ENCODE peak calls at places on chromosomes 13 and 19, in six cellular contexts. V, O, U, X, L and Q are unnamed samples.
A peak's percentile ranks its signal among the peaks of the same experiment; 100 is the strongest.

GRCh38 chr13:74930402-74931165 is 551.4 kb downstream of the TBC1D4 start:
- DNase-seq in V (no peak), O (no peak), U (no peak), X (no peak), L (no peak), Q (no peak)

GRCh38 chr19:24127601-24128000 is 40.6 kb downstream of the ZNF254 start:
- DNase-seq in V (no peak), O (no peak), U (no peak), X (no peak), L (no peak), Q (no peak)

GRCh38 chr19:46924874-46925547 is 64.2 kb downstream of the ARHGAP35 start:
- DNase-seq in V (peak; percentile 76), O (no peak), U (no peak), X (no peak), L (no peak), Q (no peak)

GRCh38 chr19:13018037-13018914 is 23.0 kb downstream of the NFIX start:
- DNase-seq in V (peak; percentile 50), O (no peak), U (no peak), X (peak; percentile 89), L (no peak), Q (no peak)

GRCh38 chr19:5536337-5536894 is 31.3 kb downstream of the TINCR start:
- DNase-seq in V (peak; percentile 26), O (peak; percentile 91), U (no peak), X (peak; percentile 83), L (no peak), Q (no peak)

GRCh38 chr13:30829145-30829544 is 76.9 kb upstream of the MEDAG start:
- DNase-seq in V (no peak), O (no peak), U (peak; percentile 50), X (no peak), L (no peak), Q (no peak)

GRCh38 chr13:100176781-100177389 is 88.0 kb downstream of the PCCA start:
- DNase-seq in V (no peak), O (no peak), U (no peak), X (peak; percentile 22), L (no peak), Q (no peak)

GRCh38 chr13:66345988-66346387 is 884.1 kb downstream of the PCDH9 start:
- DNase-seq in V (no peak), O (no peak), U (no peak), X (no peak), L (no peak), Q (no peak)

GRCh38 chr13:96279904-96280303 is 190.0 kb downstream of the HS6ST3 start:
- DNase-seq in V (no peak), O (no peak), U (no peak), X (no peak), L (no peak), Q (no peak)

GRCh38 chr19:45090598-45090997 is 2.4 kb upstream of the PPP1R37 start:
- DNase-seq in V (no peak), O (no peak), U (no peak), X (no peak), L (no peak), Q (no peak)

GRCh38 chr19:30596813-30597399 is 224.7 kb downstream of the ZNF536 start:
- DNase-seq in V (no peak), O (peak; percentile 56), U (no peak), X (no peak), L (no peak), Q (no peak)

GRCh38 chr13:76622336-76623045 is 263.7 kb downstream of the KCTD12 start:
- DNase-seq in V (no peak), O (no peak), U (no peak), X (peak; percentile 57), L (no peak), Q (no peak)

GRCh38 chr13:41145136-41145908 is 12.7 kb upstream of the KBTBD6 start:
- DNase-seq in V (no peak), O (no peak), U (no peak), X (no peak), L (no peak), Q (no peak)

GRCh38 chr19:14333101-14333871 is 48.0 kb upstream of the ADGRE5 start:
- DNase-seq in V (no peak), O (peak; percentile 76), U (no peak), X (peak; percentile 45), L (no peak), Q (no peak)

GRCh38 chr19:23343434-23344010 is 51.7 kb downstream of the ZNF91 start:
- DNase-seq in V (no peak), O (no peak), U (no peak), X (no peak), L (no peak), Q (no peak)

GRCh38 chr13:40388617-40389016 is 277.8 kb downstream of the FOXO1 start:
- DNase-seq in V (no peak), O (no peak), U (no peak), X (no peak), L (peak; percentile 70), Q (no peak)

GRCh38 chr19:18537431-18537830 is 5.9 kb downstream of the FKBP8 start:
- DNase-seq in V (no peak), O (no peak), U (no peak), X (no peak), L (no peak), Q (no peak)

GRCh38 chr19:2280633-2281264 is 1.2 kb downstream of the PEAK3 start:
- DNase-seq in V (no peak), O (no peak), U (no peak), X (no peak), L (no peak), Q (no peak)

DNA sequence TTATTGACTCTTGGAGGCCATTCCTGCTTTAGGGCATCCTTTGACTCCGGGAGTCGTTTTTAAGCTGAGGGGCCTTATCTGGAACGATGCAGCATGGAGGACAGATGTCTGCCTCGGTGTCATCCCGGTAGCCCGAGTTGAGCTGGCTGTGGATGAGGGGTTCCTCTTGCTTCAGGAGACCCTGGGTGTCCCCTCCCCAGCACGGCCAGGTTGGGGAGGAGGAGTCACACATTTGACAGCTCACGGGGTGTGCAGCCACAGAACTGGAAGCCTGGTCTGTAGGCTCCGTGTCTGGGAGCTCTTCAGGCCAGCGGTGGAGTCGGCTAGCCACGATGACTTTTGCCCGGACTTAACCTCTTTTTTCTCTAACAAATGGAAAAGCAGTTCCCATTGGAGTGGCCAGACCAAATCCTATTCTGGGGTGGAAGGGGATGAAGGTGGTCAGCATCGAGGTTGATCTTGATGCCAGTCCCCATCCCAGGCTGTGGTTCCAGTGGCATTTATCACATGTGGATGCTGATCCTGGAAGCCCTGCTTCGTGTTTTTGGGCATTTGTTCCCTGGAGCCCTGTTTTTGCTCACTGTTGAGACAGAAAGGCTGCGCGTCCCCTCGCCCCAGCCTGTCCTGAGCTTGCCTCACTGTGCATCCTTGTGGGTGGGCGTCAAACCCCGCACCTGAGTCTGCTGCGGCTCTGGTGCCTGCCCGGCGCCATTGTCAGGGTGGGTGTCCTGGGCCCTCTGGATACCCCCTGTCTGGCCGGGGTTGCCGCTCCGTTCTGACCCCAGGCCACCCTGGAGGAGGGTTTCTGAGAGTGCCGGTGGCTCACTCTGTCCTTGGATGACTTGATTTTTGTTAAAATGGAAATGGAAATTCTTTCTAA is 12.0 kb downstream of the TFDP1 start:
- DNase-seq in V (no peak), O (no peak), U (no peak), X (no peak), L (no peak), Q (no peak)
- TF ChIP-seq GABPA in V (no peak), O (no peak), U (no peak), X (no peak), L (no peak), Q (no peak)

DNA sequence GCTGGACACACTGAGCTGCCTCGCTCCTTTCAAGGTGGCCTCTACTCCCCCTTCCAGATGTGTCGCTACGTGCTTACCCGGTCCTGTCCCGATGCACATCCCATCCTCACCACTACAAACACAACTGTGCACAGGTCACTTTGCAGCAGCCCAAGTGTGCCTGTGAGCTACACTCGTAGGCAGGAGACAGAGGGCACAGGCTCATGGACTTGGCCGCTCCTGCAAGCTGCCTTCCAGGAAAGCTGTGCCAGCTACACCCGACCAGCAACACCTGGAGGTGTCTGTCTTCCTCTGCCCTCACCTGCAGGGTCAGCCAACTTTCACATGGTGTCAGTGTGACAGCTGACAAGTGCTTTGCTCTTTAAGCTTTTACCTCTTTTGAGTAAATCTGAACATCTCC is 15.4 kb downstream of the CARS2 start:
- DNase-seq in V (no peak), O (no peak), U (no peak), X (no peak), L (no peak), Q (no peak)
- TF ChIP-seq CTCF in V (no peak), O (no peak), U (no peak), X (no peak), L (no peak), Q (no peak)

GRCh38 chr13:93307651-93308050 is 81.0 kb downstream of the GPC6 start:
- DNase-seq in V (no peak), O (no peak), U (no peak), X (no peak), L (no peak), Q (no peak)

GRCh38 chr13:93304134-93304533 is 77.5 kb downstream of the GPC6 start:
- DNase-seq in V (no peak), O (no peak), U (no peak), X (no peak), L (no peak), Q (no peak)

GRCh38 chr13:93307166-93307565 is 80.6 kb downstream of the GPC6 start:
- DNase-seq in V (no peak), O (no peak), U (no peak), X (no peak), L (no peak), Q (no peak)

GRCh38 chr13:93305886-93306285 is 79.3 kb downstream of the GPC6 start:
- DNase-seq in V (no peak), O (no peak), U (no peak), X (no peak), L (no peak), Q (no peak)

DNA sequence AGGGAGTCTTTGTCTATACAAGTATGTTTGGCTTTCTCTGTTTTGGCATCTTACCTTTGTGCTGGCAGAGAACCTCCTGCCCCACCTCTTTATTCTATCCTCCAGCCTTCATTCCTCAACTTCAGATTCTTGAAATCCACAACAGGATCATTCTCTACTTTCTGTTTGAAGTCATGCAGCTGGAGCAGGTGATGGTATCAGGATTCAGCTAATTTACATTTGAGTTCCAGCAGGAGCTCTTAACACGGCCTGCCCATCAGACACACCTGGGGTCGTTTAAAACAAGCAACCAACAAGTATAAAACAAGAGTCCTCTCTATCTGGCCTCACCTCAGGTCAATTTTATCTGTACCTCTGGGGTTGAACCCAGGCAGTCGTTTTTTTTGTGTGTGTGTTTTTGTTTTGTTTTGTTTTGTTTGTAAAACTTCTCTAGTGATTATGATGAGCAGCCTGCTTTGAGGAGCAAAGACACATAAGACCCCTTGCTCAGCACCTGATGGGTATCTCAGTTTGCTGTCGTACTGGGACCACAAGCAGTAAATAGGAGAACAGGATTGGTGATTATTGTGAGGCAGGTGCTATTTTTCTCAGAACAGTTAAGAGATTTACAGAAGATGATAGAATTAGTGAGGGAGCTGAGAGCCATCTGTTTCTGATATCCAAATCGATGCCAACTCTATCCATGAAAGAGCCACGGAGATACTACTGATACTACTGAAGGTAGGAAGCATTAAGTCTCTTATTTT is 78.4 kb downstream of the GPC6 start:
- DNase-seq in V (no peak), O (no peak), U (no peak), X (peak; percentile 16), L (no peak), Q (no peak)
- TF ChIP-seq GABPA in V (no peak), O (no peak), U (no peak), X (no peak), L (no peak), Q (no peak)

DNA sequence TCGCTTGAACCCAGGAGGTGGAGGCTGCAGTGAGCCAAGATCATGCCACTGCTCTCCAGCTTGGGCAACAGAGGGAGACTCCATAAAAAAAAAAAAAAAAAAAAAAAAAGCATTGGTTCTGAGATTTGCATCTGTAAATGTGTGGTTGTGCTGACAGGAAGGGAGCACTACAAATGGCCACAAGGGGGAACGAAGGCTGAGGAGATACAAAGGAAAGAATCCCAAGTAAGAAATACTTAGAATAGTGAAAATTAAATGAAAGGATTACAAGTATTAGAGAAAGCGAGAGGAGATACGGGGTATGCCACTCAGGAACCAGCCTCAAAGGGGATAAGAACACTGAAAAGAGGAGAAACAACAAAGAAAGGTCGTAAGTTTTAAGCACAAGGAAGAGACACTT is 284.9 kb downstream of the KLF12 start:
- DNase-seq in V (no peak), O (no peak), U (peak; percentile 17), X (no peak), L (no peak), Q (no peak)
- TF ChIP-seq CTCF in V (no peak), O (no peak), U (peak; percentile 28), X (peak; percentile 62), L (peak; percentile 29), Q (no peak)